ENCODE peak calls at places on chromosomes 5 and 9, in seven cellular contexts. F, K, M, X, V, Q and D are unnamed samples.

GRCh38 chr9:35000535-35001284 is 11.2 kb downstream of the DNAJB5 start:
- DNase-seq in F (no peak), M (no peak), V (no peak), X (no peak), Q (peak), K (peak), D (no peak)

GRCh38 chr5:3356016-3356415 is 239.6 kb upstream of the IRX1 start:
- DNase-seq in K (no peak), F (no peak), M (no peak), X (no peak), V (no peak), Q (no peak), D (no peak)

GRCh38 chr5:27241564-27242257 is 203.3 kb upstream of the CDH9 start:
- DNase-seq in M (no peak), X (no peak), V (no peak), K (peak), F (no peak), Q (no peak), D (peak)

GRCh38 chr5:15722305-15722704 is 222.3 kb downstream of the FBXL7 start:
- DNase-seq in K (peak), X (peak), F (no peak), V (no peak), Q (no peak), M (no peak), D (no peak)

GRCh38 chr5:147636585-147636984 is 126.7 kb upstream of the DPYSL3 start:
- DNase-seq in M (no peak), V (no peak), K (no peak), X (no peak), Q (no peak), F (no peak), D (no peak)

GRCh38 chr5:142685418-142686209 is at the start of gene FGF1:
- DNase-seq in M (no peak), Q (no peak), F (no peak), K (peak), V (no peak), X (no peak), D (peak)

GRCh38 chr9:130845901-130846381 is 10.9 kb downstream of the ABL1 start:
- DNase-seq in F (no peak), M (no peak), V (no peak), Q (no peak), X (no peak), K (peak), D (peak)

GRCh38 chr9:11356101-11356500 is 743.3 kb upstream of the PTPRD start:
- DNase-seq in F (no peak), X (no peak), K (no peak), Q (no peak), V (no peak), M (no peak), D (peak)

GRCh38 chr5:65871182-65871581 is 55.2 kb upstream of the ERBIN start:
- DNase-seq in Q (no peak), M (no peak), F (no peak), V (no peak), K (peak), X (no peak), D (peak)

GRCh38 chr9:37953775-37954437 is 50.0 kb upstream of the SLC25A51 start:
- DNase-seq in F (peak), V (peak), K (peak), M (no peak), Q (peak), X (no peak), D (peak)

GRCh38 chr9:134034215-134035040 is 9.1 kb downstream of the BRD3OS start:
- DNase-seq in V (no peak), M (no peak), Q (no peak), F (peak), K (no peak), X (peak), D (no peak)

GRCh38 chr5:61416010-61416409 is 84.0 kb downstream of the ZSWIM6 start:
- DNase-seq in X (no peak), K (peak), F (no peak), M (no peak), Q (no peak), V (no peak), D (peak)

GRCh38 chr5:40406426-40407211 is 273.1 kb upstream of the PTGER4 start:
- DNase-seq in F (no peak), K (no peak), Q (no peak), X (no peak), V (no peak), M (no peak), D (no peak)

GRCh38 chr5:5481206-5481605 is 58.7 kb downstream of the ICE1 start:
- DNase-seq in F (no peak), V (no peak), X (no peak), M (no peak), K (no peak), Q (no peak), D (no peak)

GRCh38 chr9:3337515-3337914 is 188.3 kb downstream of the RFX3 start:
- DNase-seq in X (no peak), F (no peak), M (no peak), Q (no peak), K (peak), V (no peak), D (peak)

GRCh38 chr5:120228262-120229031 is 235.7 kb upstream of the PRR16 start:
- DNase-seq in X (no peak), F (no peak), K (peak), Q (no peak), M (no peak), V (no peak), D (no peak)

GRCh38 chr5:150064681-150065220 is 21.6 kb downstream of the CSF1R start:
- DNase-seq in V (no peak), X (no peak), Q (no peak), F (peak), M (no peak), K (no peak), D (peak)

GRCh38 chr9:23556459-23556858 is 269.6 kb downstream of the ELAVL2 start:
- DNase-seq in X (no peak), V (no peak), K (no peak), M (no peak), F (no peak), Q (no peak), D (peak)

GRCh38 chr9:132609184-132609583 is 26.8 kb downstream of the BARHL1 start:
- DNase-seq in F (no peak), K (no peak), X (no peak), M (no peak), V (no peak), Q (no peak), D (no peak)

GRCh38 chr9:111482656-111483418 is 1.3 kb downstream of the ECPAS start:
- DNase-seq in V (peak), Q (peak), M (peak), K (peak), X (peak), F (peak), D (peak)

GRCh38 chr5:96771395-96771794 is 36.4 kb downstream of the ERAP1 start:
- DNase-seq in Q (no peak), V (no peak), K (no peak), X (no peak), F (no peak), M (no peak), D (no peak)

GRCh38 chr5:59575648-59576290 is 317.8 kb downstream of the PDE4D start:
- DNase-seq in M (no peak), F (no peak), K (no peak), Q (no peak), X (no peak), V (no peak), D (no peak)

GRCh38 chr5:3049261-3049660 is 297.8 kb upstream of the IRX2 start:
- DNase-seq in M (no peak), K (no peak), V (no peak), X (no peak), Q (no peak), F (no peak), D (no peak)

GRCh38 chr9:115715656-115716055 is 437.9 kb upstream of the PAPPA start:
- DNase-seq in Q (no peak), V (no peak), M (no peak), K (no peak), F (no peak), X (no peak), D (no peak)

GRCh38 chr9:98372077-98372812 is 116.8 kb upstream of the TBC1D2 start:
- DNase-seq in X (peak), M (no peak), V (no peak), Q (no peak), K (no peak), F (no peak), D (no peak)

GRCh38 chr5:55073211-55073610 is 29.2 kb upstream of the GZMA start:
- DNase-seq in V (no peak), X (no peak), M (no peak), F (no peak), Q (no peak), K (no peak), D (no peak)

GRCh38 chr9:15142903-15143534 is 164.0 kb downstream of the TTC39B start:
- DNase-seq in Q (no peak), M (no peak), K (peak), V (no peak), F (no peak), X (no peak), D (peak)

GRCh38 chr5:140351609-140352334 is 5.4 kb upstream of the HBEGF start:
- DNase-seq in Q (no peak), M (peak), X (no peak), K (peak), F (no peak), V (no peak), D (peak)

GRCh38 chr5:129125819-129126218 is 31.3 kb downstream of the ISOC1 start:
- DNase-seq in M (no peak), X (no peak), V (no peak), K (no peak), Q (no peak), F (no peak), D (no peak)

GRCh38 chr9:114343471-114344187 is 14.0 kb downstream of the ORM2 start:
- DNase-seq in X (no peak), K (no peak), F (peak), V (no peak), Q (no peak), M (no peak), D (no peak)

GRCh38 chr5:139648205-139649081 is at the start of gene CXXC5:
- DNase-seq in V (no peak), F (peak), Q (peak), K (peak), M (peak), X (peak), D (peak)

GRCh38 chr5:14076566-14076965 is 66.6 kb upstream of the TRIO start:
- DNase-seq in X (no peak), F (no peak), K (no peak), Q (no peak), M (no peak), V (no peak), D (no peak)
- H3K4me3 ChIP-seq in X (no peak), F (no peak), K (no peak), Q (no peak), M (no peak), V (no peak), D (no peak)

DNA sequence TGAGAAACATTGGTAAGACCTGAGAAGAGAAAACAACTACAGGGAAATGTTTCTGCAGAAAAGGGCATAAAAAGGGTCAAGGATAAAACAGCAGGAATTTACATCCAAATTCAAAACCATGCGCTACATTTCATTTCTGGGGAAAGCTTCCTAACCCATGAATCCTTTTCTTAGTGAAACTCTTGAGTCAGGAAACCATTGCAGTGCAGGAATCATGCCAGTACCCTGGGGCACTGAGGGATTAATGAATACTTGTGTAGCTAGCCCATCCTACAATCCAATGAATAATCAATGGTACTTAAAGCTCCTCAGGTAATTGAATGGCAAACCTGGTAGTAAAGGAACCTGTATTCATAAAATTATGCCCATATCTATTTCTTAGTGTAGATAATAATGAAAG is 580.5 kb downstream of the TLE1 start:
- DNase-seq in F (no peak), K (no peak), M (no peak), V (no peak), X (no peak), Q (no peak), D (no peak)
- TF ChIP-seq CTCF in F (no peak), K (no peak), M (no peak), V (no peak), X (no peak), Q (no peak), D (no peak)

GRCh38 chr5:775960-776861 is 8.3 kb downstream of the ZDHHC11B start:
- DNase-seq in X (no peak), V (no peak), K (no peak), Q (no peak), M (no peak), F (peak), D (no peak)

GRCh38 chr5:777756-778161 is 6.8 kb downstream of the ZDHHC11B start:
- DNase-seq in Q (no peak), V (no peak), F (peak), M (no peak), K (no peak), X (peak), D (no peak)

GRCh38 chr5:773517-774264 is 10.8 kb downstream of the ZDHHC11B start:
- DNase-seq in Q (no peak), F (peak), V (peak), M (no peak), K (no peak), X (peak), D (no peak)

DNA sequence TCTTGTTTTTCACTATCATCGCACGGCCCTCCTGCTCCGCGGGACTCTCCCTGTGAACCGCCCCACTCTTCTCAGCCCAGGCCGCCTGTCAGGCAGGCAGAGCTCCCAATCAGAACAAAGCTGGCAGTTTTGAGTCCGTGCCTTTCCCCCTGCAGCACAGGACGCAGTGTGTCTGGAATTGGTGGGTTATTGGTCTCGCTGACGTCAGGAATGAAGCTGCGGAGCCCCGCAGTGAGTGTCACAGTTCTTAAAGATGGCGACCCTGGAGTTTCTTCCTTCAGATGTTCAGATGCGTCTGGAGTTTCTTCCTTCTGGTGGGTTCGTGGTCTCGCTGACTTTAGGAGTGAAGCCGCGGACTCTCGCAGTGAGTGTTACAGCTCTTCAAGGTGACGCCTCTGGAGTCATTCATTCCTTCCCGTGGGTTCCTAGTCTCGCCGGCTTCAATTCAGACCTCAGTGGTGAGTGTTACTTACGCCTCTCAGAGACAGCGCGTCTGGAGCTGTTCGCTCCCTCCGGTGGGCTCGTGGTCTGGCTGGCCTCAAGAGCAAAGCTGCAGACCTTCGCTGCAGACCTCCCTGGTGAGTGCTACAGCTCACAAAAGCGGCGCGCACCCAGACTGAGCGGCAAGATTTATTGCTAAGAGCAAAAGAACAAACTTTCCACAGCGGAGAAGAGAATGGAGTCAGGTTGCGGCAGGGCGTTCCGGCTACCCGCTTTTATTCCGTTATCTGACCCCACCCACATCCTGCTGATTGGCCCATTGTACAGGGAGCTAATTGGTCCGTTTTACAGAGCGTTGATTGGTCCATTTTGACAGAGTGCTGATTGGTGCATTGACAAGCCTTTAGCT is 7.4 kb downstream of the ZDHHC11B start:
- DNase-seq in Q (no peak), F (peak), M (no peak), X (no peak), V (no peak), K (no peak), D (no peak)
- H3K4me3 ChIP-seq in Q (no peak), F (no peak), M (no peak), X (no peak), V (no peak), K (no peak), D (no peak)

GRCh38 chr5:172479034-172479783 is 24.9 kb upstream of the SH3PXD2B start:
- DNase-seq in X (peak), V (peak), K (peak), Q (peak), F (peak), M (peak), D (peak)
- TF ChIP-seq CTCF in X (peak), V (peak), K (peak), Q (peak), F (peak), M (peak), D (peak)

GRCh38 chr5:132998553-132998952 is 27.8 kb downstream of the ZCCHC10 start:
- DNase-seq in M (no peak), Q (no peak), K (no peak), F (no peak), X (no peak), V (no peak), D (no peak)

GRCh38 chr5:132996307-132996706 is 30.0 kb downstream of the ZCCHC10 start:
- DNase-seq in F (peak), V (no peak), M (no peak), X (no peak), Q (no peak), K (no peak), D (no peak)

GRCh38 chr5:132999246-132999645 is 27.1 kb downstream of the ZCCHC10 start:
- DNase-seq in V (no peak), Q (no peak), X (no peak), F (no peak), K (no peak), M (no peak), D (no peak)
- H3K4me3 ChIP-seq in V (no peak), Q (no peak), X (no peak), F (no peak), K (no peak), M (no peak), D (no peak)

DNA sequence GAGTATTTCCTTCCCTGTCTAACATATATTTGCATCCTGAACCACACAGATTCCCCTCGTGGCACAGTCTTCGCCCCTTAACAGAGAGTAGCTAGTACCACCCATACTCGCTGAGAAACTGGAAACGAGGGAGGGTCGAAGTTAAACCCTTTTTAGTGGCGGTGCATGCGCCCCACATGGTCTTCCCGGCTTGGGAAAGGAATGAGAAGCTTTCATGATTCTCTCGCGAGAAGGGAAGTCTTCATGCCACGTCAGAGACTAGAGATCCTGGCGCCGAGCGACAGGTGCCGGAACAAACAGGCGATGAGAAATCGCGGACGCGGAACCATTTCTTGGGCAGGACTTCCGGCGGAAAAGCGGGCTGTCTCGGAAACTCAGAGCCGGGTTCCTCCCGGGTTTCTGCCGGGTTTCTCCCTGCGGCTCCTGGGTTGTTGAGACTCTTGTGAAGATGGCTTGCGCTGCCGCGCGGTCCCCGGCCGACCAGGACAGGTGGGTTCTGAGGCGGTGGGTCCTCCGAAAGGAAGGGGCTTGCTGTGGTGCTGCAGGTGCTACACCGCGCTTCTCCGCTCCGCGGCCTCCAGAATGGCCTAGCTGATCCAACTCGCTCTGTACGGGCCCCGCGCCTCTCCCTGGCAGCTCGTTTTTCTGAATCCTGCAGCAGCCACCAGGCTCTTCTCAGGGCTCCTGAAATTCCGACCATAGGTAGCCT is at the start of gene SRP19:
- DNase-seq in M (peak), X (peak), Q (peak), F (peak), V (peak), K (peak), D (peak)
- TF ChIP-seq CTCF in M (no peak), X (no peak), Q (no peak), F (no peak), V (no peak), K (no peak), D (no peak)

GRCh38 chr5:93571111-93571977 is 9.7 kb downstream of the NR2F1-AS1 start:
- DNase-seq in V (no peak), X (no peak), F (no peak), Q (no peak), M (no peak), K (no peak), D (peak)
- H3K4me3 ChIP-seq in V (no peak), X (peak), F (peak), Q (peak), M (no peak), K (no peak), D (no peak)

GRCh38 chr9:89603629-89604462 is 966 bp upstream of the GADD45G start:
- DNase-seq in F (peak), K (peak), V (no peak), X (peak), M (peak), Q (peak), D (peak)
- TF ChIP-seq CTCF in F (no peak), K (peak), V (no peak), X (peak), M (no peak), Q (peak), D (peak)

GRCh38 chr9:12738296-12738695 is 36.5 kb upstream of the LURAP1L start:
- DNase-seq in X (no peak), Q (no peak), K (no peak), F (no peak), V (no peak), M (no peak), D (no peak)

GRCh38 chr9:12739014-12739413 is 35.8 kb upstream of the LURAP1L start:
- DNase-seq in Q (no peak), V (no peak), M (no peak), F (no peak), X (no peak), K (peak), D (peak)

GRCh38 chr9:12737871-12738270 is 36.9 kb upstream of the LURAP1L start:
- DNase-seq in X (no peak), F (no peak), M (no peak), K (no peak), Q (no peak), V (no peak), D (no peak)

GRCh38 chr9:12735669-12736068 is 39.2 kb upstream of the LURAP1L start:
- DNase-seq in M (no peak), K (no peak), V (no peak), Q (no peak), X (no peak), F (no peak), D (no peak)

DNA sequence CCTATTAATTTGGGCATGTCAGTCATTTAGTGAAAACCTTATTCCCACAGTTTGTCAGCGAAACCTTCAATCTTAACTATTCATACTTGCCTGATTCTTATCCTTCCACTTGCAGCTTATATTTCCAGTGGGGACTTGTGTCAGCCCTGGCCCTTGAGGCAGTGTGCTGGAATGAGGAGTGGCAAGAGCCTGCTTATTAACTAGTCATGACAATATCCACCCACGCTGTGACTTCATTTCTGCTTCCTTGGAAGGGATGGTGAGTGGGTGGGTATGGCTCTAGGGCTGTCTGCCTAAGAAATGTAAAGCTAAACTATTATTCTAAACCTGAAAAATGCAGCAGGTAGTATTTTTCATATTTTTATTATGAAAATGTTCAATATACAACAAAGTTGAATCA is 34.0 kb upstream of the LURAP1L start:
- DNase-seq in Q (no peak), M (no peak), F (no peak), V (no peak), K (peak), X (no peak), D (no peak)
- H3K4me3 ChIP-seq in Q (no peak), M (no peak), F (no peak), V (no peak), K (no peak), X (no peak), D (no peak)